ENCODE peak calls at places on chromosomes 13 and 19, in nine cellular contexts. E, I, W, A, Q, L, N, C and K are unnamed samples.

GRCh38 chr13:67230243-67230773 is at the start of gene PCDH9:
- DNase-seq in E (no peak), I (peak; percentile 15), W (peak; percentile 96), A (peak; percentile 96), Q (peak; percentile 97), L (peak; percentile 97), N (peak; percentile 94), C (peak; percentile 96), K (peak; percentile 97)

GRCh38 chr13:95298971-95299627 is 2.2 kb downstream of the ABCC4 start:
- DNase-seq in E (no peak), I (no peak), W (no peak), A (no peak), Q (no peak), L (peak; percentile 52), N (peak; percentile 74), C (peak; percentile 53), K (peak; percentile 92)

GRCh38 chr13:89740994-89741678 is 1606.4 kb upstream of the MIR17HG start:
- DNase-seq in E (no peak), I (no peak), W (no peak), A (no peak), Q (no peak), L (no peak), N (no peak), C (no peak), K (no peak)

GRCh38 chr19:39934584-39935233 is at the start of gene FCGBP:
- DNase-seq in E (no peak), I (no peak), W (no peak), A (no peak), Q (no peak), L (no peak), N (no peak), C (no peak), K (no peak)

GRCh38 chr13:76769238-76769859 is 116.9 kb downstream of the KCTD12 start:
- DNase-seq in E (no peak), I (no peak), W (no peak), A (no peak), Q (no peak), L (no peak), N (no peak), C (no peak), K (peak; percentile 20)

GRCh38 chr19:20423381-20424207 is 142.0 kb downstream of the ZNF737 start:
- DNase-seq in E (peak; percentile 36), I (no peak), W (peak; percentile 37), A (peak; percentile 15), Q (peak; percentile 61), L (peak; percentile 8), N (peak; percentile 56), C (peak; percentile 90), K (peak; percentile 59)

GRCh38 chr19:29873801-29874575 is 62.2 kb downstream of the CCNE1 start:
- DNase-seq in E (no peak), I (no peak), W (no peak), A (peak; percentile 49), Q (no peak), L (no peak), N (no peak), C (no peak), K (no peak)

GRCh38 chr19:5154799-5155426 is 185.7 kb downstream of the PTPRS start:
- DNase-seq in E (no peak), I (no peak), W (no peak), A (peak; percentile 33), Q (no peak), L (no peak), N (no peak), C (no peak), K (no peak)

GRCh38 chr13:25375727-25376358 is 4.1 kb downstream of the ATP8A2 start:
- DNase-seq in E (no peak), I (no peak), W (peak; percentile 54), A (peak; percentile 76), Q (peak; percentile 56), L (peak; percentile 18), N (peak; percentile 14), C (peak; percentile 48), K (no peak)

GRCh38 chr13:82571653-82572052 is 1310.6 kb downstream of the SLITRK1 start:
- DNase-seq in E (no peak), I (no peak), W (no peak), A (no peak), Q (no peak), L (no peak), N (no peak), C (no peak), K (no peak)

GRCh38 chr13:43195551-43195950 is 172.2 kb downstream of the DNAJC15 start:
- DNase-seq in E (no peak), I (no peak), W (no peak), A (no peak), Q (no peak), L (no peak), N (no peak), C (no peak), K (no peak)

GRCh38 chr19:17075860-17076538 is 422 bp downstream of the MYO9B start:
- DNase-seq in E (no peak), I (no peak), W (peak; percentile 56), A (no peak), Q (peak; percentile 50), L (no peak), N (peak; percentile 13), C (peak; percentile 65), K (no peak)

GRCh38 chr13:20174656-20175405 is 14.0 kb upstream of the GJA3 start:
- DNase-seq in E (peak; percentile 89), I (peak; percentile 43), W (no peak), A (no peak), Q (peak; percentile 95), L (peak; percentile 82), N (peak; percentile 98), C (peak; percentile 100), K (peak; percentile 91)

GRCh38 chr19:8512115-8512967 is 1.6 kb downstream of the ZNF414 start:
- DNase-seq in E (no peak), I (no peak), W (peak; percentile 33), A (peak; percentile 87), Q (no peak), L (no peak), N (peak; percentile 11), C (peak; percentile 50), K (no peak)

GRCh38 chr13:72314210-72314609 is 413.2 kb downstream of the MZT1 start:
- DNase-seq in E (no peak), I (no peak), W (no peak), A (no peak), Q (no peak), L (no peak), N (no peak), C (no peak), K (no peak)

GRCh38 chr13:48266967-48267639 is 34.1 kb downstream of the ITM2B start:
- DNase-seq in E (no peak), I (no peak), W (no peak), A (no peak), Q (no peak), L (no peak), N (no peak), C (peak; percentile 15), K (no peak)

GRCh38 chr13:21546372-21546771 is 57.6 kb downstream of the MICU2 start:
- DNase-seq in E (no peak), I (no peak), W (no peak), A (no peak), Q (no peak), L (no peak), N (no peak), C (peak; percentile 27), K (no peak)

DNA sequence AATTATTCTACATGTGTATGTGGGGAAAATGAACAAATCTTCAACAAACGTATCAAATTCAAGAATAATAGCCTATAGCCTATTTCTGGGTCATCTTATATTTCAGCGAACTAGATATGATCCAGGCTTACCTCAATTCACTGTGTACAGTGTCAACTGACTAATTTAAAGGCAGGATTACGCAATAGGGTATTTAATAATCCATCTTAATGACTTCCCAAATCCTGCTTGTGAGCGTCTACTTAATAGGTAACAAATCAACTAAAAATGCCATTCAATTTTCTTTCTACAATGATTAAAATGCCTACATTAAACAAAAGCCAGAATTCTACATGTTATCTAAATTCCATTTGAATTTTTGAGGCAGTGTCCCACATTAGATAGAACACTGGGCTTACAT is 67.0 kb downstream of the USP12 start:
- DNase-seq in E (no peak), I (no peak), W (no peak), A (no peak), Q (no peak), L (no peak), N (no peak), C (no peak), K (no peak)
- H3K4me1 ChIP-seq in E (peaks cover 7% of the 10 kb centered on the region), I (no peaks in the 10 kb centered on the region), W (no peaks in the 10 kb centered on the region), A (no peaks in the 10 kb centered on the region), Q (no peaks in the 10 kb centered on the region), L (no peaks in the 10 kb centered on the region), N (no peaks in the 10 kb centered on the region), C (no peaks in the 10 kb centered on the region), K (no peaks in the 10 kb centered on the region)

GRCh38 chr13:110503037-110503901 is 58.3 kb downstream of the RAB20 start:
- DNase-seq in E (no peak), I (no peak), W (no peak), A (no peak), Q (peak; percentile 55), L (no peak), N (no peak), C (peak; percentile 25), K (no peak)
- H2AFZ ChIP-seq in E (no peak overlapping the region), I (no peak overlapping the region), W (no peak overlapping the region), A (no peak overlapping the region), Q (no peak overlapping the region), L (no peak overlapping the region), N (no peak overlapping the region), C (no peak overlapping the region), K (no peak overlapping the region)

DNA sequence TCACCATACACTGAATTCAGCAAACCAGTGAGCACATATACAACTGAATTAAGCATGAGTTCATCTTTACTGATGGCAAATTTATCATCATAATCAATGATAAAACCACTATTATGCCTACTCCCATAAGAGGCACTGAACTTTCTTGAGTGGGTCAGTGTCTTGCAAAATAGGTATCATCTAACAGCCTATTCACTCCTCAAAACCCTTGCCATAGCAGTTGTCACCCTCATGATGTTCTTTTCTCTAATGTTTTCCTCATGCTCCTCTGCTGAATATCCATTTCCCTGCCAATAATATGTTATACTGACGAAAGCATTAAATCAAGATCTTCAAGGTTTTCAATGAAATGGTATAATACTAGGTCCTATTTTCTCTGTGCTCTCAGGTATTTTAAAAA is 5.6 kb downstream of the ARGLU1 start:
- DNase-seq in E (no peak), I (no peak), W (no peak), A (no peak), Q (no peak), L (no peak), N (no peak), C (no peak), K (no peak)
- H3K79me2 ChIP-seq in E (peaks cover 97% of the 10 kb centered on the region), I (peaks cover 96% of the 10 kb centered on the region), W (peaks cover 100% of the 10 kb centered on the region), A (peaks cover 100% of the 10 kb centered on the region), Q (peaks cover 98% of the 10 kb centered on the region), L (peaks cover 99% of the 10 kb centered on the region), N (peaks cover 99% of the 10 kb centered on the region), C (peaks cover 100% of the 10 kb centered on the region), K (peaks cover 100% of the 10 kb centered on the region)

GRCh38 chr19:57682226-57682766 is 519 bp downstream of the ZNF551 start:
- DNase-seq in E (no peak), I (no peak), W (no peak), A (no peak), Q (no peak), L (no peak), N (no peak), C (no peak), K (no peak)
- H3K4me1 ChIP-seq in E (peaks cover 10% of the 10 kb centered on the region), I (peaks cover 3% of the 10 kb centered on the region), W (peaks cover 9% of the 10 kb centered on the region), A (peaks cover 6% of the 10 kb centered on the region), Q (peaks cover 11% of the 10 kb centered on the region), L (peaks cover 7% of the 10 kb centered on the region), N (peaks cover 9% of the 10 kb centered on the region), C (peaks cover 10% of the 10 kb centered on the region), K (no peaks in the 10 kb centered on the region)

GRCh38 chr19:55157064-55157908 is at the start of gene TNNI3:
- DNase-seq in E (no peak), I (no peak), W (no peak), A (no peak), Q (no peak), L (no peak), N (no peak), C (no peak), K (no peak)
- H2AFZ ChIP-seq in E (no peak within 1 kb of the TSS), I (no peak within 1 kb of the TSS), W (peak within 1 kb of the TSS; percentile 86), A (no peak within 1 kb of the TSS), Q (no peak within 1 kb of the TSS), L (no peak within 1 kb of the TSS), N (no peak within 1 kb of the TSS), C (no peak within 1 kb of the TSS), K (no peak within 1 kb of the TSS)